ENCODE peak calls at places on chromosomes 6 and 20, in five cellular contexts. X, F, R, C and E are unnamed samples.

GRCh38 chr6:127058936-127059335 is 59.5 kb upstream of the RSPO3 start:
- DNase-seq in X (peak), F (no peak), R (no peak), C (no peak), E (no peak)

GRCh38 chr6:44662461-44663121 is 275.1 kb downstream of the CDC5L start:
- DNase-seq in X (peak), F (no peak), R (peak), C (peak), E (no peak)

GRCh38 chr6:21109421-21110178 is 484.0 kb upstream of the SOX4 start:
- DNase-seq in X (peak), F (no peak), R (peak), C (no peak), E (no peak)

GRCh38 chr6:157952751-157953479 is 28.7 kb upstream of the SYNJ2 start:
- DNase-seq in X (peak), F (no peak), R (no peak), C (no peak), E (no peak)

GRCh38 chr6:12729467-12729866 is 12.9 kb downstream of the PHACTR1 start:
- DNase-seq in X (no peak), F (no peak), R (no peak), C (peak), E (no peak)

GRCh38 chr6:151060096-151060741 is 179.5 kb upstream of the AKAP12 start:
- DNase-seq in X (peak), F (no peak), R (peak), C (no peak), E (no peak)

GRCh38 chr6:5231289-5231688 is 29.5 kb downstream of the LYRM4 start:
- DNase-seq in X (peak), F (no peak), R (no peak), C (no peak), E (no peak)

GRCh38 chr20:44264287-44264686 is 17.2 kb downstream of the GDAP1L1 start:
- DNase-seq in X (peak), F (no peak), R (no peak), C (peak), E (no peak)

GRCh38 chr20:57757767-57758166 is 48.0 kb upstream of the PMEPA1 start:
- DNase-seq in X (no peak), F (no peak), R (no peak), C (no peak), E (no peak)

GRCh38 chr20:15902493-15902892 is 670.8 kb downstream of the KIF16B start:
- DNase-seq in X (no peak), F (peak), R (no peak), C (peak), E (no peak)

GRCh38 chr6:2852514-2852855 is 10.8 kb upstream of the SERPINB1 start:
- DNase-seq in X (no peak), F (no peak), R (no peak), C (no peak), E (no peak)

GRCh38 chr6:36927691-36928546 is 26.6 kb upstream of the PI16 start:
- DNase-seq in X (no peak), F (peak), R (peak), C (no peak), E (no peak)

GRCh38 chr6:85192186-85192585 is 257.7 kb upstream of the NT5E start:
- DNase-seq in X (peak), F (no peak), R (peak), C (no peak), E (no peak)

GRCh38 chr6:32973934-32974333 is 5.5 kb downstream of the BRD2 start:
- DNase-seq in X (peak), F (no peak), R (peak), C (no peak), E (no peak)

GRCh38 chr20:3739054-3739925 is 6.8 kb downstream of the HSPA12B start:
- DNase-seq in X (no peak), F (no peak), R (no peak), C (no peak), E (no peak)

GRCh38 chr6:166223091-166223490 is 55.4 kb upstream of the TBXT start:
- DNase-seq in X (no peak), F (no peak), R (peak), C (no peak), E (no peak)